ENCODE peak calls at places on chromosome 15, in four cellular contexts. Z is gastrocnemius medialis, U is brain microvascular endothelial cell, Y is astrocyte of the cerebellum. Q is an unnamed sample.

GRCh38 chr15:101543431-101543830 is 53.9 kb upstream of the PCSK6 start:
- DNase-seq in Y (no peak), Z (no peak), U (no peak), Q (no peak)

GRCh38 chr15:72722071-72722696 is 36.2 kb downstream of the BBS4 start:
- DNase-seq in Y (peak), Z (peak), U (peak), Q (peak)

GRCh38 chr15:57146394-57147140 is 228.1 kb downstream of the TCF12 start:
- DNase-seq in Z (no peak), U (peak), Y (peak), Q (peak)

GRCh38 chr15:96327155-96327741 is 3.3 kb upstream of the NR2F2 start:
- DNase-seq in Z (no peak), U (peak), Y (peak), Q (peak)

GRCh38 chr15:69146724-69147435 is 13.6 kb upstream of the GLCE start:
- DNase-seq in U (no peak), Y (no peak), Z (no peak), Q (no peak)

GRCh38 chr15:27353837-27354236 is 382.9 kb downstream of the GABRG3 start:
- DNase-seq in Z (no peak), U (no peak), Y (no peak), Q (no peak)

GRCh38 chr15:70236306-70237103 is 138.8 kb upstream of the TLE3 start:
- DNase-seq in Z (no peak), Y (no peak), U (peak), Q (peak)

GRCh38 chr15:28919201-28919627 is 33.4 kb downstream of the APBA2 start:
- DNase-seq in U (no peak), Y (no peak), Z (no peak), Q (no peak)

GRCh38 chr15:35003928-35004327 is 15.8 kb upstream of the ZNF770 start:
- DNase-seq in Z (no peak), U (no peak), Y (no peak), Q (no peak)

GRCh38 chr15:43249699-43250203 is 17.0 kb downstream of the TGM5 start:
- DNase-seq in U (peak), Z (no peak), Y (peak), Q (peak)

GRCh38 chr15:69593981-69594966 is 141.7 kb downstream of the RPLP1 start:
- DNase-seq in Z (no peak), Y (peak), U (peak), Q (peak)

GRCh38 chr15:39837454-39837853 is 54.8 kb upstream of the FSIP1 start:
- DNase-seq in U (no peak), Z (no peak), Y (no peak), Q (no peak)

GRCh38 chr15:64149424-64150235 is 1.9 kb upstream of the SNX22 start:
- DNase-seq in U (no peak), Y (no peak), Z (no peak), Q (peak)

GRCh38 chr15:55394694-55395093 is 13.5 kb downstream of the CCPG1 start:
- DNase-seq in Z (peak), U (no peak), Y (no peak), Q (no peak)

GRCh38 chr15:63145426-63145825 is 11.9 kb downstream of the RPS27L start:
- DNase-seq in Y (no peak), U (no peak), Z (no peak), Q (no peak)

GRCh38 chr15:100348578-100348977 is 6.8 kb upstream of the ADAMTS17 start:
- DNase-seq in Y (no peak), U (no peak), Z (no peak), Q (peak)

GRCh38 chr15:74196175-74196574 is 6.4 kb downstream of the STRA6 start:
- DNase-seq in U (peak), Z (no peak), Y (peak), Q (peak)

GRCh38 chr15:51121118-51121517 is 26.4 kb upstream of the TNFAIP8L3 start:
- DNase-seq in Y (peak), Z (no peak), U (peak), Q (peak)

GRCh38 chr15:50916395-50916794 is 7.9 kb downstream of the AP4E1 start:
- DNase-seq in U (no peak), Y (no peak), Z (no peak), Q (no peak)

GRCh38 chr15:73897441-73898261 is 24.3 kb downstream of the TBC1D21 start:
- DNase-seq in U (peak), Z (no peak), Y (peak), Q (peak)

GRCh38 chr15:89900849-89901248 is 7.1 kb upstream of the AP3S2 start:
- DNase-seq in U (no peak), Y (no peak), Z (no peak), Q (no peak)

GRCh38 chr15:77002436-77002835 is 7.5 kb downstream of the PSTPIP1 start:
- DNase-seq in U (no peak), Y (no peak), Z (no peak), Q (no peak)

GRCh38 chr15:47719730-47720129 is 2.4 kb downstream of the SEMA6D start:
- DNase-seq in U (no peak), Y (no peak), Z (no peak), Q (no peak)

GRCh38 chr15:85543741-85544155 is 163.3 kb downstream of the AKAP13 start:
- DNase-seq in Z (peak), Y (no peak), U (no peak), Q (no peak)

GRCh38 chr15:68224546-68225250 is 4.8 kb downstream of the CLN6 start:
- DNase-seq in U (no peak), Y (no peak), Z (no peak), Q (no peak)

GRCh38 chr15:77702211-77702957 is 69.7 kb upstream of the LINGO1 start:
- DNase-seq in Z (no peak), U (peak), Y (peak), Q (peak)

GRCh38 chr15:41283653-41284424 is 48.6 kb downstream of the OIP5 start:
- DNase-seq in U (peak), Y (peak), Z (peak), Q (peak)

GRCh38 chr15:66896611-66897010 is 168.8 kb upstream of the SMAD3 start:
- DNase-seq in U (no peak), Y (no peak), Z (no peak), Q (no peak)

GRCh38 chr15:66895794-66896453 is 169.5 kb upstream of the SMAD3 start:
- DNase-seq in Y (no peak), Z (no peak), U (no peak), Q (no peak)

GRCh38 chr15:66893294-66893693 is 172.1 kb upstream of the SMAD3 start:
- DNase-seq in Y (no peak), Z (no peak), U (no peak), Q (no peak)

GRCh38 chr15:66894363-66894762 is 171.0 kb upstream of the SMAD3 start:
- DNase-seq in Z (no peak), U (no peak), Y (no peak), Q (no peak)

GRCh38 chr15:66894986-66895780 is 170.2 kb upstream of the SMAD3 start:
- DNase-seq in Z (no peak), Y (no peak), U (no peak), Q (no peak)
- TF ChIP-seq CTCF in Z (no peak), Y (no peak), U (no peak), Q (no peak)

GRCh38 chr15:38425269-38425668 is 28.7 kb upstream of the FAM98B start:
- DNase-seq in Z (no peak), Y (no peak), U (no peak), Q (no peak)

GRCh38 chr15:38430106-38430760 is 23.7 kb upstream of the FAM98B start:
- DNase-seq in Z (no peak), U (no peak), Y (no peak), Q (no peak)

GRCh38 chr15:38424101-38424552 is 29.8 kb upstream of the FAM98B start:
- DNase-seq in Z (no peak), Y (no peak), U (no peak), Q (no peak)

DNA sequence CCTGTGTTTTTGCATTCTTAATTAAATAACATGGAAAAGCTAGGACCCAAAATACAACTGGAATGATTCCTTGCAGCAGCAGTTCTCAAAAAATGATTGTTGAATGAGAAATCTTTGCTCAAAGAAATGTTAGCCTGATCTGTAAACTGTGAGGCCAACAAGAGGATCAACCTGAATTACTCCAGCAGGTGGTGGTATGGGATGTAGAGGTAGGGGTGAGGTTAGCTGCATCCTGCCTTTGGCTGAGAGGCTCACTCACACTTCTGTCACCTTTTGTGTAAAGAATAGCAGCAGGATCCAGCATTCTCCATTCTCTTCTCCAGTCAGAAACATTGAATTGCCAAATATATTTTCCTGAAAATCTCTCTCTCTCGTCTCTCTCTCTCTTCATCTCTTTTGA is 26.5 kb upstream of the FAM98B start:
- DNase-seq in U (no peak), Z (no peak), Y (no peak), Q (no peak)
- TF ChIP-seq CTCF in U (no peak), Z (no peak), Y (no peak), Q (no peak)

DNA sequence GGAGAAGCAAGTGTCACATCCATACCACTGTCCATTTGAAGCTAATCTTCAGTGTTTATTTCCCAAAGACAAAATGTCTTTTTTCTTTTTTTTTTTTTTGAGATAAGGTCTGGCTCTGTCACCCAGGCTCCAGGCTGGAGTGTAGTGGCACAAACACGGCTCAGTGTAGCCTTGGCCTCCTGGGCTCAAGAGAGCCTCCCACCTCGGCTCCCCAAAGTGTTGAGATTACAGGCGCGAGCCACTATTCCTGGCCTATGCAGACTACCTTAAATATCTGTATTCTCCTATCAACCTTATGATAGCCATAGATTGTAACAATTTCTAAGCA is 27.7 kb upstream of the VPS33B start:
- DNase-seq in Y (no peak), Z (no peak), U (no peak), Q (no peak)
- TF ChIP-seq CTCF in Y (no peak), Z (no peak), U (no peak), Q (no peak)

GRCh38 chr15:66072616-66073361 is 180.8 kb downstream of the MEGF11 start:
- DNase-seq in Y (no peak), Z (no peak), U (no peak), Q (peak)
- TF ChIP-seq CTCF in Y (no peak), Z (no peak), U (no peak), Q (no peak)

DNA sequence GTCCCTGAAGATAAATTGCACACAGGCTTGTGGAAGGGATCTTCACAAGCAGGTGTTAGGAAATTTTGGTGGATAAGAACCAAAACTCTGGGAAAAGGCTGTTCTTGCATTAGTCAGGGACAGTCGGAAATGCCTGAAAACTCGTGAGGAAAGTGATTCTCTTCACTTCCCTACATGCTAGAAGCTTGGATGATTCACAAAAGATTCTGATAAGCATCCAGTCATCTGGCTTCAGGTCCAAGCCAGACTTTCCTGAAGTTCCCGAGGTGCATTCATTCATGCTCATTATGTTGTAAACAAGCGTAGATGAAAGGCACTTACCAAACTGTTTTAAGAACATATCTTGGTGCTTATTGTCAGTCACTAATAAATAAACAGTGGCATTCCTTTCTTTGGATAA is 1028.7 kb downstream of the NTRK3 start:
- DNase-seq in U (no peak), Y (no peak), Z (no peak), Q (no peak)
- TF ChIP-seq CTCF in U (no peak), Y (no peak), Z (no peak), Q (no peak)

DNA sequence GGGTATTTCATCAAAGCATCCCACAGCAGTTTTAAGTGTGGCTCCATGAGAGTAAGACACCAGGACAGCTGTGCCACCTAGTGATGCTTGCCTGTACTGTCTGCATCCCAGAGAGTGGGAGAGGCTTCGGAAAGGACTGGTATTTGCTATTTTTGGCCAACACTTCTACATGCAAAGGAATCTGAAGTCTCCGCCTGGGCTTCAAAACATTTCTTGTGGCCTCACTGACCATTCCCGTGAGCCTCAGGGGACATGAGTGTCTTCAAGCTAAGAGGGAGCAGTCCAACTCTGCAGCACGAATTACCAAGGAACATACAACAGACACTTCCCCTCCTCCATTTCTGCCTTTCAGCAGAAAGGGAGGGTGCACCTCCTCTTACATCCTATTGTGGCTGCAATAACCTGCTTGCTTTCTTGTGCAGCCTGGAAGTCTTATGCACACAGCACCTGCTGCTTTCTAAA is 177.5 kb downstream of the RORA start:
- DNase-seq in Y (peak), Z (peak), U (peak), Q (peak)
- TF ChIP-seq CTCF in Y (peak), Z (peak), U (peak), Q (peak)

DNA sequence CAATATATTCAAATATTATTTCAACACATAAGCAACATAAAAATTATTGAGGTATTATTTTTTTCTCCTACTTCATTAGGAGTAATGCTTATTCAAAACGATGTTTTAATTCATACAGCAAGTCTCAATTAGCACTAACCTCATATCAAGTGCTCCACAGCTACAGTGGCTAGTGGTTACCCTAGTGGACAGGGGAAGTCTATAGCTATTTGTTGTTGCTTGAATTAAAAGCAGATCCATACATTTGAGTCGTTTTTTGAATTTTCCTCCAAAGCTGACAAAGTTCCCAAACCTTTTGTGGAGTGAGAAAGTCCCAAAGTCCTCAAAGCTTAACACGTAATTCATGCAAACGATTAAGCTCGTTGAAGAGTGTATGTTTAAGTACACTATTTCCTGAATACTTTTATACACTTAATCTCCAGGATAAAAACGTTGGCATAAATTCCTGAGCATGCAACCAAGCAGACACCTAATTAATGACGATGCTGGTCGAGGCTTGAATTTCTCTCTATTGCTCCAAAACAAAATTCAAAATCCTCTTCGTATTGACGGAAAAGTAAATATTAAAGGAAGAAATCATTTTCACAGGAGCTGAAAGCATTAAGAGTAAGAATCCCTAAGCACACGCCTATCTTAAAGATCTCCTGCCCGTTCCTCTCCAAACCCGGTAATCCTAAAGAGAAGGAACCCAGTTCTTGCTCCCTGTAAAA is 984 bp downstream of the VPS13C start:
- DNase-seq in Y (no peak), Z (no peak), U (no peak), Q (peak)
- TF ChIP-seq CTCF in Y (peak), Z (no peak), U (peak), Q (no peak)

DNA sequence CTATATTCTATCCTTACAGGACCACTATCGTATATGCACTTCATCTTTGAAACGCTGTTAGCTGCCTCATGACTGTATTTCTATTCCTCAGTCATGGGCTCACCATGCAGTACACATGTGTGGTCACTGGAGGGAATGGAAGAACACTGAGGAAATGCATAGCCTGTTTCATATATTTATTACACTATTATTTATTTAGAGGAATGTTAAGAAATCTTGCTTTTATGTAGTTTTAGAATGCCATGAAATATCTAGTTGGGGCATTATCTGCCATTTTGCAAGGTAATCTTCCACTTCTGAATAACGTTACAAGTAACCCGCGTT is 155.7 kb downstream of the IGF1R start:
- DNase-seq in Z (no peak), Y (no peak), U (no peak), Q (no peak)
- TF ChIP-seq CTCF in Z (no peak), Y (peak), U (peak), Q (no peak)

GRCh38 chr15:92104069-92104468 is 250.6 kb downstream of the SLCO3A1 start:
- DNase-seq in U (no peak), Y (no peak), Z (no peak), Q (no peak)
- TF ChIP-seq CTCF in U (no peak), Y (no peak), Z (no peak), Q (no peak)